ENCODE peak calls at places on chromosomes 3 and 15, in seven cellular contexts. K, R, Z, M, I, H and V are unnamed samples.

GRCh38 chr15:39999538-39999937 is 39.4 kb downstream of the SRP14 start:
- DNase-seq in K (no peak), R (no peak), Z (no peak), M (no peak), I (no peak), H (no peak), V (no peak)

GRCh38 chr15:51869074-51869425 is 39.6 kb downstream of the TMOD3 start:
- DNase-seq in K (no peak), R (no peak), Z (peak; percentile 88), M (no peak), I (no peak), H (no peak), V (no peak)

GRCh38 chr3:24492971-24493551 is 1.6 kb downstream of the THRB start:
- DNase-seq in K (no peak), R (no peak), Z (no peak), M (no peak), I (no peak), H (no peak), V (no peak)

GRCh38 chr3:150721285-150722130 is 17.8 kb upstream of the ERICH6 start:
- DNase-seq in K (no peak), R (no peak), Z (peak; percentile 64), M (peak; percentile 68), I (no peak), H (no peak), V (peak; percentile 21)

GRCh38 chr15:77507911-77508310 is 87.2 kb downstream of the HMG20A start:
- DNase-seq in K (no peak), R (no peak), Z (peak; percentile 71), M (no peak), I (no peak), H (no peak), V (no peak)

GRCh38 chr3:72133329-72134011 is 348.5 kb upstream of the PROK2 start:
- DNase-seq in K (no peak), R (no peak), Z (no peak), M (no peak), I (no peak), H (no peak), V (no peak)

GRCh38 chr15:55789066-55789660 is 46.2 kb upstream of the PRTG start:
- DNase-seq in K (peak; percentile 41), R (no peak), Z (no peak), M (peak; percentile 22), I (no peak), H (peak; percentile 67), V (no peak)

GRCh38 chr3:30502051-30502741 is 104.2 kb upstream of the TGFBR2 start:
- DNase-seq in K (no peak), R (peak; percentile 63), Z (peak; percentile 1), M (no peak), I (no peak), H (no peak), V (no peak)

GRCh38 chr3:15055019-15055557 is 10.0 kb downstream of the MRPS25 start:
- DNase-seq in K (peak; percentile 62), R (no peak), Z (peak; percentile 15), M (peak; percentile 50), I (no peak), H (peak; percentile 70), V (no peak)

GRCh38 chr3:127525373-127525772 is 65.2 kb downstream of the TPRA1 start:
- DNase-seq in K (no peak), R (peak; percentile 85), Z (peak; percentile 92), M (no peak), I (no peak), H (no peak), V (no peak)

GRCh38 chr3:177069514-177070329 is 127.6 kb downstream of the TBL1XR1 start:
- DNase-seq in K (no peak), R (peak; percentile 15), Z (peak; percentile 88), M (no peak), I (no peak), H (no peak), V (no peak)

GRCh38 chr3:38471260-38471857 is 17.7 kb downstream of the ACVR2B start:
- DNase-seq in K (no peak), R (no peak), Z (no peak), M (no peak), I (no peak), H (no peak), V (no peak)

GRCh38 chr3:9780451-9780797 is 10.7 kb upstream of the CAMK1 start:
- DNase-seq in K (no peak), R (no peak), Z (peak; percentile 27), M (no peak), I (no peak), H (no peak), V (no peak)

GRCh38 chr3:79491029-79491634 is 276.7 kb downstream of the ROBO1 start:
- DNase-seq in K (no peak), R (no peak), Z (peak; percentile 6), M (no peak), I (no peak), H (no peak), V (no peak)

GRCh38 chr15:67915374-67916050 is 75.7 kb upstream of the RNU6-1 start:
- DNase-seq in K (no peak), R (no peak), Z (peak; percentile 43), M (no peak), I (peak; percentile 91), H (no peak), V (no peak)

GRCh38 chr3:48851407-48851806 is 3.7 kb upstream of the PRKAR2A start:
- DNase-seq in K (no peak), R (no peak), Z (peak; percentile 31), M (no peak), I (no peak), H (no peak), V (no peak)

GRCh38 chr3:9727041-9727595 is 4.4 kb upstream of the BRPF1 start:
- DNase-seq in K (peak; percentile 34), R (no peak), Z (no peak), M (peak; percentile 64), I (no peak), H (peak; percentile 55), V (peak; percentile 13)

GRCh38 chr3:23073721-23074300 is 129.3 kb upstream of the UBE2E2 start:
- DNase-seq in K (no peak), R (no peak), Z (no peak), M (no peak), I (no peak), H (no peak), V (no peak)

GRCh38 chr3:42819351-42819965 is 10.2 kb downstream of the ACKR2 start:
- DNase-seq in K (no peak), R (no peak), Z (peak; percentile 37), M (no peak), I (no peak), H (no peak), V (no peak)

GRCh38 chr3:50433954-50434353 is 69.5 kb downstream of the CACNA2D2 start:
- DNase-seq in K (no peak), R (no peak), Z (no peak), M (no peak), I (no peak), H (no peak), V (no peak)

GRCh38 chr3:136247436-136247835 is 2.7 kb upstream of the PCCB start:
- DNase-seq in K (no peak), R (no peak), Z (no peak), M (no peak), I (no peak), H (no peak), V (no peak)

GRCh38 chr3:154060606-154061380 is 60.4 kb upstream of the ARHGEF26 start:
- DNase-seq in K (no peak), R (peak; percentile 68), Z (peak; percentile 49), M (no peak), I (no peak), H (no peak), V (no peak)

GRCh38 chr3:61562042-61562809 is 855 bp downstream of the PTPRG start:
- DNase-seq in K (no peak), R (peak; percentile 18), Z (peak; percentile 13), M (no peak), I (no peak), H (peak; percentile 2), V (no peak)